ENCODE peak calls at places on chromosomes 12 and 14, in ten cellular contexts. One of them, this sample, is unnamed.

GRCh38 chr12:113021500-113021899 is 35.0 kb upstream of the DTX1 start:
- DNase-seq in GM06990: no peak
- DNase-seq in HFFc6: no peak
- DNase-seq in NCI-H1694: no peak
- DNase-seq in esophagus squamous epithelium: no peak
- DNase-seq in stimulated activated naive CD8-positive, alpha-beta T cell treated with anti-CD3 and anti-CD28 coated beads, Interleukin-15, Interleukin-2, amounts not matched to agents 100 U/mL and 50 U/mL, for 24 hours: no peak
- DNase-seq in CD8-positive, alpha-beta memory T cell: no peak
- DNase-seq in cardiac septum: no peak
- DNase-seq in HFF-Myc: no peak
- DNase-seq in heart left ventricle: no peak
- DNase-seq in this sample: no peak

GRCh38 chr12:49932746-49933145 is 17.8 kb upstream of the AQP2 start:
- DNase-seq in NCI-H1694: no peak
- DNase-seq in cardiac septum: no peak
- DNase-seq in GM06990: no peak
- DNase-seq in stimulated activated naive CD8-positive, alpha-beta T cell treated with anti-CD3 and anti-CD28 coated beads, Interleukin-15, Interleukin-2, amounts not matched to agents 100 U/mL and 50 U/mL, for 24 hours: no peak
- DNase-seq in esophagus squamous epithelium: no peak
- DNase-seq in HFFc6: no peak
- DNase-seq in heart left ventricle: no peak
- DNase-seq in CD8-positive, alpha-beta memory T cell: no peak
- DNase-seq in HFF-Myc: no peak
- DNase-seq in this sample: no peak

GRCh38 chr14:74301594-74302159 is 1.1 kb downstream of the ABCD4 start:
- DNase-seq in NCI-H1694: no peak
- DNase-seq in stimulated activated naive CD8-positive, alpha-beta T cell treated with anti-CD3 and anti-CD28 coated beads, Interleukin-15, Interleukin-2, amounts not matched to agents 100 U/mL and 50 U/mL, for 24 hours: no peak
- DNase-seq in CD8-positive, alpha-beta memory T cell: no peak
- DNase-seq in GM06990: no peak
- DNase-seq in esophagus squamous epithelium: no peak
- DNase-seq in HFFc6: no peak
- DNase-seq in heart left ventricle: no peak
- DNase-seq in HFF-Myc: no peak
- DNase-seq in cardiac septum: no peak
- DNase-seq in this sample: no peak

GRCh38 chr14:68655021-68655811 is 137.7 kb downstream of the ZFP36L1 start:
- DNase-seq in cardiac septum: peak
- DNase-seq in stimulated activated naive CD8-positive, alpha-beta T cell treated with anti-CD3 and anti-CD28 coated beads, Interleukin-15, Interleukin-2, amounts not matched to agents 100 U/mL and 50 U/mL, for 24 hours: no peak
- DNase-seq in HFFc6: no peak
- DNase-seq in GM06990: no peak
- DNase-seq in HFF-Myc: no peak
- DNase-seq in NCI-H1694: peak
- DNase-seq in CD8-positive, alpha-beta memory T cell: no peak
- DNase-seq in esophagus squamous epithelium: no peak
- DNase-seq in heart left ventricle: no peak
- DNase-seq in this sample: no peak

GRCh38 chr12:91140660-91141045 is 29.4 kb upstream of the LUM start:
- DNase-seq in cardiac septum: no peak
- DNase-seq in GM06990: no peak
- DNase-seq in esophagus squamous epithelium: no peak
- DNase-seq in stimulated activated naive CD8-positive, alpha-beta T cell treated with anti-CD3 and anti-CD28 coated beads, Interleukin-15, Interleukin-2, amounts not matched to agents 100 U/mL and 50 U/mL, for 24 hours: no peak
- DNase-seq in CD8-positive, alpha-beta memory T cell: no peak
- DNase-seq in NCI-H1694: no peak
- DNase-seq in HFFc6: peak
- DNase-seq in heart left ventricle: no peak
- DNase-seq in HFF-Myc: no peak
- DNase-seq in this sample: no peak

GRCh38 chr12:132505852-132506219 is 15.9 kb downstream of the FBRSL1 start:
- DNase-seq in heart left ventricle: no peak
- DNase-seq in CD8-positive, alpha-beta memory T cell: no peak
- DNase-seq in cardiac septum: no peak
- DNase-seq in esophagus squamous epithelium: no peak
- DNase-seq in HFF-Myc: no peak
- DNase-seq in NCI-H1694: no peak
- DNase-seq in stimulated activated naive CD8-positive, alpha-beta T cell treated with anti-CD3 and anti-CD28 coated beads, Interleukin-15, Interleukin-2, amounts not matched to agents 100 U/mL and 50 U/mL, for 24 hours: no peak
- DNase-seq in HFFc6: no peak
- DNase-seq in GM06990: no peak
- DNase-seq in this sample: no peak

GRCh38 chr12:50934981-50935807 is 17.1 kb upstream of the HIGD1C start:
- DNase-seq in HFF-Myc: no peak
- DNase-seq in cardiac septum: no peak
- DNase-seq in esophagus squamous epithelium: no peak
- DNase-seq in GM06990: no peak
- DNase-seq in CD8-positive, alpha-beta memory T cell: no peak
- DNase-seq in HFFc6: peak
- DNase-seq in stimulated activated naive CD8-positive, alpha-beta T cell treated with anti-CD3 and anti-CD28 coated beads, Interleukin-15, Interleukin-2, amounts not matched to agents 100 U/mL and 50 U/mL, for 24 hours: no peak
- DNase-seq in NCI-H1694: no peak
- DNase-seq in heart left ventricle: no peak
- DNase-seq in this sample: no peak

GRCh38 chr12:110340706-110341105 is 59.7 kb downstream of the ATP2A2 start:
- DNase-seq in cardiac septum: no peak
- DNase-seq in CD8-positive, alpha-beta memory T cell: no peak
- DNase-seq in stimulated activated naive CD8-positive, alpha-beta T cell treated with anti-CD3 and anti-CD28 coated beads, Interleukin-15, Interleukin-2, amounts not matched to agents 100 U/mL and 50 U/mL, for 24 hours: no peak
- DNase-seq in heart left ventricle: no peak
- DNase-seq in HFFc6: no peak
- DNase-seq in HFF-Myc: no peak
- DNase-seq in GM06990: no peak
- DNase-seq in esophagus squamous epithelium: no peak
- DNase-seq in NCI-H1694: no peak
- DNase-seq in this sample: no peak

GRCh38 chr12:47102845-47103666 is 23.3 kb upstream of the AMIGO2 start:
- DNase-seq in GM06990: no peak
- DNase-seq in NCI-H1694: no peak
- DNase-seq in HFFc6: peak
- DNase-seq in HFF-Myc: peak
- DNase-seq in CD8-positive, alpha-beta memory T cell: no peak
- DNase-seq in cardiac septum: no peak
- DNase-seq in stimulated activated naive CD8-positive, alpha-beta T cell treated with anti-CD3 and anti-CD28 coated beads, Interleukin-15, Interleukin-2, amounts not matched to agents 100 U/mL and 50 U/mL, for 24 hours: no peak
- DNase-seq in esophagus squamous epithelium: no peak
- DNase-seq in heart left ventricle: no peak
- DNase-seq in this sample: peak

GRCh38 chr14:101813833-101814232 is 52.3 kb downstream of the PPP2R5C start:
- DNase-seq in cardiac septum: no peak
- DNase-seq in GM06990: no peak
- DNase-seq in HFF-Myc: no peak
- DNase-seq in HFFc6: no peak
- DNase-seq in NCI-H1694: no peak
- DNase-seq in stimulated activated naive CD8-positive, alpha-beta T cell treated with anti-CD3 and anti-CD28 coated beads, Interleukin-15, Interleukin-2, amounts not matched to agents 100 U/mL and 50 U/mL, for 24 hours: no peak
- DNase-seq in CD8-positive, alpha-beta memory T cell: no peak
- DNase-seq in heart left ventricle: no peak
- DNase-seq in esophagus squamous epithelium: no peak
- DNase-seq in this sample: no peak

GRCh38 chr12:109836916-109837315 is 3.7 kb upstream of the TRPV4 start:
- DNase-seq in NCI-H1694: no peak
- DNase-seq in cardiac septum: no peak
- DNase-seq in stimulated activated naive CD8-positive, alpha-beta T cell treated with anti-CD3 and anti-CD28 coated beads, Interleukin-15, Interleukin-2, amounts not matched to agents 100 U/mL and 50 U/mL, for 24 hours: no peak
- DNase-seq in heart left ventricle: no peak
- DNase-seq in HFFc6: peak
- DNase-seq in CD8-positive, alpha-beta memory T cell: no peak
- DNase-seq in esophagus squamous epithelium: no peak
- DNase-seq in HFF-Myc: peak
- DNase-seq in GM06990: no peak
- DNase-seq in this sample: no peak

GRCh38 chr12:2959194-2959507 is at the start of gene TEAD4:
- DNase-seq in NCI-H1694: peak
- DNase-seq in esophagus squamous epithelium: no peak
- DNase-seq in stimulated activated naive CD8-positive, alpha-beta T cell treated with anti-CD3 and anti-CD28 coated beads, Interleukin-15, Interleukin-2, amounts not matched to agents 100 U/mL and 50 U/mL, for 24 hours: peak
- DNase-seq in HFFc6: peak
- DNase-seq in HFF-Myc: no peak
- DNase-seq in GM06990: no peak
- DNase-seq in heart left ventricle: peak
- DNase-seq in CD8-positive, alpha-beta memory T cell: no peak
- DNase-seq in cardiac septum: peak
- DNase-seq in this sample: peak

This sample was measured in RCC 7860.